ENCODE peak calls at places on chromosomes 2 and 18, in six cellular contexts. N is left cardiac atrium; S is stimulated activated CD4-positive, alpha-beta T cell treated with anti-CD3 and anti-CD28 coated beads, Interleukin-4, amount 100 ng/mL, for 1 hour; J is 8988T; O is stimulated activated CD8-positive, alpha-beta memory T cell treated with anti-CD3 and anti-CD28 coated beads, Interleukin-15, amount 100 ng/mL, for 24 hours; L is lower leg skin. B is an unnamed sample.

GRCh38 chr18:2478662-2479061 is 92.6 kb downstream of the METTL4 start:
- DNase-seq in N (no peak), L (no peak), S (no peak), J (no peak), O (no peak), B (no peak)

GRCh38 chr2:153195342-153195741 is 283.2 kb downstream of the RPRM start:
- DNase-seq in S (no peak), L (peak), N (no peak), J (no peak), O (no peak), B (no peak)

GRCh38 chr2:1047485-1047884 is 96.8 kb downstream of the SNTG2 start:
- DNase-seq in O (no peak), N (no peak), S (no peak), L (no peak), J (no peak), B (no peak)

GRCh38 chr2:157296958-157297357 is 28.7 kb downstream of the ERMN start:
- DNase-seq in J (no peak), O (no peak), L (no peak), S (no peak), N (no peak), B (no peak)

GRCh38 chr18:80200171-80200931 is 47.0 kb downstream of the PARD6G start:
- DNase-seq in S (no peak), L (peak), N (no peak), O (no peak), J (no peak), B (no peak)

GRCh38 chr2:135066710-135067109 is 14.6 kb downstream of the RAB3GAP1 start:
- DNase-seq in N (no peak), L (no peak), J (no peak), S (no peak), O (no peak), B (no peak)

GRCh38 chr2:233972941-233973575 is 55.9 kb downstream of the TRPM8 start:
- DNase-seq in L (no peak), O (no peak), N (no peak), J (no peak), S (no peak), B (no peak)

GRCh38 chr2:16058256-16058655 is 117.9 kb downstream of the MYCN start:
- DNase-seq in N (no peak), O (no peak), J (no peak), S (no peak), L (no peak), B (no peak)

GRCh38 chr2:240922982-240923537 is 16.9 kb downstream of the CROCC2 start:
- DNase-seq in N (peak), J (no peak), S (no peak), O (no peak), L (peak), B (no peak)

GRCh38 chr18:28108801-28109200 is 68.1 kb downstream of the CDH2 start:
- DNase-seq in O (no peak), L (no peak), J (no peak), S (no peak), N (no peak), B (no peak)

GRCh38 chr2:97354576-97354975 is 235.1 kb downstream of the ANKRD36B start:
- DNase-seq in N (no peak), O (no peak), L (peak), J (no peak), S (no peak), B (no peak)

GRCh38 chr2:5389740-5390139 is 302.4 kb upstream of the SOX11 start:
- DNase-seq in J (no peak), S (no peak), L (no peak), N (no peak), O (no peak), B (no peak)

GRCh38 chr18:79405781-79406575 is 10.2 kb downstream of the NFATC1 start:
- DNase-seq in L (peak), J (no peak), S (peak), N (peak), O (no peak), B (no peak)

GRCh38 chr2:197517150-197517549 is 1.3 kb downstream of the MOB4 start:
- DNase-seq in L (no peak), O (no peak), J (no peak), N (no peak), S (no peak), B (no peak)

GRCh38 chr2:8514748-8515389 is 167.0 kb upstream of the ID2 start:
- DNase-seq in S (peak), N (no peak), O (no peak), J (no peak), L (no peak), B (no peak)

GRCh38 chr2:101699939-101700442 is 2.5 kb downstream of the MAP4K4 start:
- DNase-seq in S (no peak), N (no peak), L (no peak), J (no peak), O (no peak), B (no peak)

GRCh38 chr18:21452808-21453511 is 147.5 kb downstream of the ESCO1 start:
- DNase-seq in O (no peak), L (no peak), N (no peak), J (no peak), S (no peak), B (no peak)

GRCh38 chr2:64025741-64026140 is 6.5 kb upstream of the VPS54 start:
- DNase-seq in S (no peak), J (no peak), O (no peak), L (no peak), N (no peak), B (no peak)

GRCh38 chr18:58502628-58503027 is 126.3 kb downstream of the ALPK2 start:
- DNase-seq in N (no peak), S (no peak), J (no peak), L (peak), O (no peak), B (no peak)

GRCh38 chr2:189657867-189658266 is 3.4 kb upstream of the ASNSD1 start:
- DNase-seq in L (no peak), O (no peak), J (no peak), N (peak), S (no peak), B (no peak)

GRCh38 chr2:36415623-36416022 is 60.0 kb downstream of the CRIM1 start:
- DNase-seq in L (no peak), S (no peak), O (no peak), J (no peak), N (no peak), B (no peak)

GRCh38 chr18:58388736-58389135 is 240.2 kb downstream of the ALPK2 start:
- DNase-seq in L (peak), S (no peak), N (no peak), J (no peak), O (no peak), B (no peak)

GRCh38 chr2:109222825-109223471 is 93.9 kb downstream of the SH3RF3 start:
- DNase-seq in S (no peak), O (no peak), L (peak), N (no peak), J (no peak), B (no peak)

GRCh38 chr2:200054681-200055468 is 99.5 kb downstream of the MAIP1 start:
- DNase-seq in S (no peak), O (no peak), J (peak), N (no peak), L (no peak), B (no peak)

GRCh38 chr2:29223851-29224692 is 108.9 kb downstream of the CLIP4 start:
- DNase-seq in L (peak), S (no peak), N (peak), J (no peak), O (no peak), B (no peak)

GRCh38 chr2:47232738-47233415 is 77.8 kb upstream of the STPG4 start:
- DNase-seq in L (no peak), O (no peak), S (no peak), N (peak), J (no peak), B (no peak)

GRCh38 chr2:134681201-134681600 is 37.6 kb downstream of the TMEM163 start:
- DNase-seq in J (no peak), S (no peak), N (no peak), O (no peak), L (no peak), B (no peak)

GRCh38 chr18:62396381-62396780 is 71.3 kb downstream of the TNFRSF11A start:
- DNase-seq in J (no peak), S (no peak), O (no peak), L (no peak), N (no peak), B (no peak)

GRCh38 chr2:26530696-26531095 is 52.8 kb upstream of the OTOF start:
- DNase-seq in S (no peak), O (no peak), L (peak), J (no peak), N (no peak), B (no peak)

GRCh38 chr2:57448816-57449215 is 597.8 kb upstream of the VRK2 start:
- DNase-seq in S (no peak), J (no peak), O (no peak), N (no peak), L (no peak), B (no peak)

GRCh38 chr2:61510674-61511671 is 27.2 kb downstream of the XPO1 start:
- DNase-seq in O (no peak), L (no peak), N (no peak), S (no peak), J (no peak), B (no peak)

GRCh38 chr2:20222769-20223344 is 2.1 kb downstream of the SDC1 start:
- DNase-seq in N (no peak), S (no peak), L (no peak), J (no peak), O (no peak), B (no peak)

GRCh38 chr2:85753035-85753524 is 711 bp upstream of the ATOH8 start:
- DNase-seq in L (no peak), N (no peak), O (no peak), S (no peak), J (no peak), B (no peak)

GRCh38 chr18:13221821-13222220 is 3.3 kb downstream of the LDLRAD4 start:
- DNase-seq in S (no peak), L (peak), J (no peak), N (peak), O (no peak), B (no peak)

GRCh38 chr2:71482055-71482454 is 28.7 kb downstream of the DYSF start:
- DNase-seq in J (no peak), N (no peak), L (no peak), S (no peak), O (no peak), B (no peak)

GRCh38 chr2:105568323-105568610 is 169.4 kb upstream of the FHL2 start:
- DNase-seq in L (no peak), O (no peak), S (no peak), N (no peak), J (no peak), B (no peak)

GRCh38 chr2:130785466-130786055 is 30.2 kb downstream of the AMER3 start:
- DNase-seq in J (no peak), O (no peak), N (no peak), L (no peak), S (no peak), B (no peak)

GRCh38 chr2:149715005-149715592 is 127.5 kb upstream of the MMADHC start:
- DNase-seq in J (no peak), S (no peak), L (no peak), N (no peak), O (no peak), B (no peak)

GRCh38 chr18:70848329-70848728 is 559.5 kb downstream of the SOCS6 start:
- DNase-seq in J (no peak), S (no peak), L (no peak), N (no peak), O (no peak), B (no peak)